ENCODE peak calls at places on chromosomes 5 and 9, in four cellular contexts. N is uterus, L is upper lobe of left lung, M is heart left ventricle. X is an unnamed sample.

GRCh38 chr9:92294297-92294676 is 790 bp upstream of the IARS1 start:
- DNase-seq in N (no peak), L (no peak), M (no peak), X (no peak)

GRCh38 chr5:66992547-66992946 is 204.1 kb downstream of the CD180 start:
- DNase-seq in L (no peak), M (no peak), N (no peak), X (no peak)

GRCh38 chr5:180082633-180083420 is 11.3 kb upstream of the RNF130 start:
- DNase-seq in M (no peak), N (no peak), L (no peak), X (no peak)

GRCh38 chr5:163458778-163459405 is 1.0 kb downstream of the NUDCD2 start:
- DNase-seq in M (no peak), L (no peak), N (no peak), X (no peak)

GRCh38 chr9:94553029-94553938 is 1.6 kb upstream of the PCAT7 start:
- DNase-seq in L (no peak), N (no peak), M (no peak), X (no peak)

GRCh38 chr5:143837306-143837848 is 25.4 kb downstream of the HMHB1 start:
- DNase-seq in L (no peak), N (no peak), M (peak), X (no peak)

GRCh38 chr5:149417714-149418368 is 38.7 kb upstream of the IL17B start:
- DNase-seq in L (no peak), M (no peak), N (peak), X (no peak)

GRCh38 chr9:108662935-108663334 is 192.9 kb downstream of the ACTL7B start:
- DNase-seq in L (no peak), N (no peak), M (no peak), X (no peak)

GRCh38 chr9:97623946-97624345 is 9.2 kb downstream of the TSTD2 start:
- DNase-seq in N (no peak), L (no peak), M (no peak), X (no peak)

GRCh38 chr5:159878988-159879471 is 37.3 kb upstream of the ADRA1B start:
- DNase-seq in N (peak), L (peak), M (peak), X (peak)

GRCh38 chr5:54177058-54177457 is 133.3 kb downstream of the ARL15 start:
- DNase-seq in N (no peak), M (no peak), L (no peak), X (no peak)

GRCh38 chr5:88555658-88556057 is 287.0 kb upstream of the TMEM161B start:
- DNase-seq in L (no peak), M (no peak), N (no peak), X (no peak)

GRCh38 chr5:56314536-56314935 is 81.4 kb upstream of the ANKRD55 start:
- DNase-seq in L (no peak), N (no peak), M (peak), X (no peak)
- TF ChIP-seq CTCF in L (peak), N (no peak), M (no peak), X (no peak)

DNA sequence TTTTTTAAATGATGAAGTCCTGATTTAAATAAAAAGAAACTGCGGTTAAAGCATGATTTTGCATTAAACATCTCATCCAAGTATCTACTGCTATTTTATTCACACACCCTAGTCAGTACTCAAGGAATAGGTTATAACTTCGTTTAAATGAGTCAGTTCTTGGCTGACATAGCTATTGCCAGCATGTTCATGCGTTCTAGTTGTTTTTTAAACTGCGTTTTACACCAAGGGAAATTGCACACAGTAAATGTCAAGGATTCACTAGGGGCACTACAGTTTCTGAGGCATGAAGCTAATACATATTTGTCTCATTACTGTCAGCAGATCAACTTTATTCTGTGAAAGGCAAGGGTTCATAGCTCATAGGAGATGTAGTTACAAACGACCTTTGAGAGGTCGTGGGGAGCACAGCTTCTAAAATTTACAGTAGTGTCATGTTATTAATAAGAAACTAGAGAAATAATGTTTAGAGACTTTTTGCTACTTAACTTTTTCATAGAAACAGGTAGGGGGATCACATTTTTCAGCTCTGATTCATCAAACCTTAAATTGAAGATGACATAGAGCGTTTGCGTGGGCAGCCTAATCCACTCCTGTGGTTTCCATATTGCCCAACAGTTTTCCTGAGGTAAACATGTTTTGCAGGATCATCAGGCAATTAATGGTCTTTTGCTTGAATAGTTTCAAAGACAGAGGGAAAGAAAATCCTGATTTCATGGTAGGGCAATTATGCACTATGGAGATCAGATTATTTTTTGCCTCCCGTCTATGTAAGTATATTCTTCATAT is 2222.7 kb upstream of the WWC1 start:
- DNase-seq in M (no peak), N (no peak), L (no peak), X (no peak)
- TF ChIP-seq POLR2A in M (no peak), N (no peak), L (no peak), X (no peak)

GRCh38 chr5:57499262-57500050 is 16.8 kb upstream of the ACTBL2 start:
- DNase-seq in L (no peak), M (no peak), N (no peak), X (no peak)

GRCh38 chr5:57505640-57506039 is 23.0 kb upstream of the ACTBL2 start:
- DNase-seq in N (no peak), L (no peak), M (no peak), X (no peak)

GRCh38 chr5:57501414-57502321 is 19.1 kb upstream of the ACTBL2 start:
- DNase-seq in M (peak), L (no peak), N (no peak), X (no peak)

GRCh38 chr5:57503433-57503832 is 20.8 kb upstream of the ACTBL2 start:
- DNase-seq in N (peak), L (no peak), M (no peak), X (no peak)

DNA sequence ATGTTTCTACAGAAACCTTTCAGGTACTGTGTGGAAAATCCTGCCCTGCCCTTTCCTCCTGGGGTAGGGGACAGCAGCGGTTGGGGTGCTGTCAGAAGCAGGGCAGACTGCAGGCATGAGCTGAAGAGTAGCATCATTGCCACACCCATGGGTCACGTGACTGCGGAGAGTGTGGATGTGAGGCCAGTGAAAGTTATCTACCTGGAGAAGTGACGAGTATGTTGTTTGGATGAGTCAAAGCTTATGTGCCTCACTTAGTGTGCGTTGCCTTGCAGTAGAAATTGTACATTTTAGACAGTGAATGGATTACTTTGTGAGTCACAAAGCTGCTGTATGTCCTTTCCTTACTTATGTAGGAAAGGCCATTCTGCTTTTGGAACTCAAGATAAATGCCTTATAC is 21.7 kb upstream of the ACTBL2 start:
- DNase-seq in N (no peak), L (no peak), M (no peak), X (no peak)
- H3K4me3 ChIP-seq in N (no peak), L (no peak), M (no peak), X (no peak)

GRCh38 chr5:147691134-147691533 is 91.4 kb downstream of the JAKMIP2 start:
- DNase-seq in N (no peak), L (no peak), M (no peak), X (no peak)

GRCh38 chr5:147688965-147689364 is 93.6 kb downstream of the JAKMIP2 start:
- DNase-seq in L (peak), M (peak), N (peak), X (no peak)

GRCh38 chr5:147693238-147693637 is 89.3 kb downstream of the JAKMIP2 start:
- DNase-seq in L (no peak), M (no peak), N (no peak), X (no peak)

GRCh38 chr5:147689436-147689835 is 93.1 kb downstream of the JAKMIP2 start:
- DNase-seq in L (no peak), M (no peak), N (no peak), X (no peak)

GRCh38 chr5:147690595-147690994 is 91.9 kb downstream of the JAKMIP2 start:
- DNase-seq in M (no peak), L (no peak), N (no peak), X (no peak)
- TF ChIP-seq CTCF in M (no peak), L (no peak), N (no peak), X (no peak)

GRCh38 chr5:10702040-10702629 is 58.9 kb downstream of the DAP start:
- DNase-seq in L (peak), M (no peak), N (no peak), X (no peak)
- TF ChIP-seq POLR2A in L (no peak), M (no peak), N (no peak), X (no peak)

GRCh38 chr9:125749287-125749935 is 2.2 kb downstream of the PBX3 start:
- DNase-seq in N (no peak), L (no peak), M (no peak), X (no peak)
- H3K4me3 ChIP-seq in N (peak), L (peak), M (peak), X (no peak)